ENCODE peak calls at places on chromosomes 3 and 15, in seven cellular contexts. I is progenitor cell of endocrine pancreas, Z is iris pigment epithelial cell, N is keratinocyte, G is ecto neural progenitor cell, E is T-helper 1 cell, B is H4. Y is an unnamed sample.

GRCh38 chr15:60635507-60636352 is 156.8 kb upstream of the ICE2 start:
- DNase-seq in B (peak; percentile 39), I (no peak), Z (no peak), E (no peak), N (no peak), G (no peak), Y (no peak)

GRCh38 chr3:169659858-169660614 is 3.5 kb downstream of the MECOM start:
- DNase-seq in I (no peak), N (no peak), E (no peak), Z (no peak), B (no peak), G (peak; percentile 63), Y (no peak)

GRCh38 chr15:74178326-74179100 is 5.0 kb downstream of the ISLR start:
- DNase-seq in G (no peak), Z (no peak), N (no peak), E (no peak), B (no peak), I (no peak), Y (no peak)

GRCh38 chr15:91311986-91312385 is 211.9 kb downstream of the SV2B start:
- DNase-seq in I (no peak), Z (no peak), E (peak; percentile 5), N (no peak), B (no peak), G (no peak), Y (peak; percentile 68)

GRCh38 chr15:64111679-64112050 is 15.9 kb downstream of the SNX1 start:
- DNase-seq in I (no peak), Z (no peak), G (no peak), B (no peak), N (no peak), E (no peak), Y (no peak)

GRCh38 chr3:11607816-11608215 is 35.9 kb downstream of the VGLL4 start:
- DNase-seq in Z (peak; percentile 36), N (no peak), G (no peak), B (peak; percentile 51), I (no peak), E (no peak), Y (peak; percentile 43)

GRCh38 chr15:68729789-68730201 is 90.9 kb downstream of the ANP32A start:
- DNase-seq in N (no peak), Z (no peak), G (no peak), B (no peak), E (no peak), I (no peak), Y (no peak)

GRCh38 chr3:124132813-124133212 is 140.9 kb upstream of the ROPN1 start:
- DNase-seq in Z (no peak), N (no peak), B (no peak), G (no peak), E (no peak), I (no peak), Y (no peak)

GRCh38 chr15:73323374-73323955 is 45.3 kb downstream of the HCN4 start:
- DNase-seq in N (no peak), G (no peak), E (no peak), B (no peak), Z (no peak), I (no peak), Y (no peak)

GRCh38 chr3:108342829-108343478 is 46.6 kb downstream of the HHLA2 start:
- DNase-seq in N (no peak), G (no peak), B (no peak), Z (peak; percentile 65), E (no peak), I (no peak), Y (no peak)

GRCh38 chr3:105051972-105052371 is 314.7 kb upstream of the ALCAM start:
- DNase-seq in Z (no peak), I (no peak), B (no peak), E (no peak), G (no peak), N (no peak), Y (no peak)

GRCh38 chr3:70224337-70224736 is 88.1 kb downstream of the MDFIC2 start:
- DNase-seq in G (no peak), N (no peak), Z (no peak), I (no peak), B (no peak), E (no peak), Y (no peak)

GRCh38 chr3:60841355-60841754 is 409.9 kb downstream of the FHIT start:
- DNase-seq in Z (peak; percentile 53), N (no peak), B (peak; percentile 35), E (no peak), I (no peak), G (no peak), Y (no peak)

GRCh38 chr3:31103623-31104180 is 209.2 kb upstream of the GADL1 start:
- DNase-seq in I (no peak), Z (no peak), E (no peak), N (peak; percentile 23), G (no peak), B (no peak), Y (no peak)

GRCh38 chr15:98504998-98505397 is 143.3 kb upstream of the IGF1R start:
- DNase-seq in E (no peak), G (no peak), B (no peak), N (no peak), I (no peak), Z (no peak), Y (no peak)

GRCh38 chr3:188383763-188384162 is 229.8 kb downstream of the LPP start:
- DNase-seq in I (no peak), B (no peak), E (no peak), G (no peak), Z (no peak), N (no peak), Y (no peak)

GRCh38 chr3:148790841-148791240 is 36.8 kb upstream of the CPB1 start:
- DNase-seq in Z (peak; percentile 8), B (no peak), I (no peak), E (no peak), G (no peak), N (no peak), Y (no peak)

GRCh38 chr3:159828542-159828943 is 160.1 kb upstream of the IL12A start:
- DNase-seq in E (no peak), Z (peak; percentile 73), I (no peak), N (no peak), G (no peak), B (peak; percentile 63), Y (no peak)

GRCh38 chr3:79767953-79768282 is at the start of gene ROBO1:
- DNase-seq in N (no peak), E (no peak), I (no peak), B (no peak), G (peak; percentile 55), Z (peak; percentile 44), Y (no peak)

GRCh38 chr3:32278714-32279113 is 40.2 kb downstream of the CMTM8 start:
- DNase-seq in G (no peak), N (peak; percentile 4), B (no peak), E (no peak), Z (peak; percentile 88), I (no peak), Y (no peak)

GRCh38 chr3:175392653-175393052 is 533.5 kb downstream of the NAALADL2 start:
- DNase-seq in B (peak; percentile 56), Z (peak; percentile 65), I (no peak), N (no peak), G (no peak), E (no peak), Y (no peak)

GRCh38 chr15:95868970-95869369 is 461.5 kb upstream of the NR2F2 start:
- DNase-seq in Z (no peak), G (no peak), E (no peak), N (no peak), B (no peak), I (no peak), Y (no peak)

Y was measured in CMK.